ENCODE peak calls at places on chromosome 13, in four cellular contexts. V is neural crest cell, T is adrenal gland, A is AG10803. U is an unnamed sample.

GRCh38 chr13:108812165-108812564 is 182.8 kb downstream of the MYO16 start:
- DNase-seq in V (no peak), T (no peak), A (no peak), U (no peak)

GRCh38 chr13:78934336-78934735 is 275.4 kb upstream of the OBI1 start:
- DNase-seq in V (no peak), T (no peak), A (no peak), U (no peak)

GRCh38 chr13:79637086-79637763 is 156.3 kb downstream of the NDFIP2 start:
- DNase-seq in V (no peak), T (peak), A (no peak), U (peak)

GRCh38 chr13:27979001-27979643 is 9.4 kb downstream of the URAD start:
- DNase-seq in V (no peak), T (no peak), A (no peak), U (no peak)

GRCh38 chr13:113008841-113009240 is 39.8 kb downstream of the MCF2L start:
- DNase-seq in V (no peak), T (no peak), A (no peak), U (no peak)

GRCh38 chr13:111049791-111050538 is 65.1 kb upstream of the ARHGEF7 start:
- DNase-seq in V (no peak), T (peak), A (peak), U (peak)

GRCh38 chr13:31035162-31035951 is 102.9 kb downstream of the TEX26 start:
- DNase-seq in V (no peak), T (no peak), A (peak), U (peak)

GRCh38 chr13:103517066-103517767 is 451.0 kb upstream of the SLC10A2 start:
- DNase-seq in V (no peak), T (no peak), A (no peak), U (peak)

GRCh38 chr13:35797946-35798345 is 321.5 kb upstream of the MAB21L1 start:
- DNase-seq in V (no peak), T (no peak), A (peak), U (no peak)

GRCh38 chr13:98945863-98946605 is 31.8 kb downstream of the DOCK9 start:
- DNase-seq in V (no peak), T (no peak), A (no peak), U (no peak)

GRCh38 chr13:48000559-48001126 is 430 bp downstream of the SUCLA2 start:
- DNase-seq in V (no peak), T (peak), A (no peak), U (peak)

U was measured in cardiac muscle cell.